ENCODE peak calls at places on chromosomes 2 and 18, in six cellular contexts. One of them, this sample, is unnamed.

GRCh38 chr2:121284424-121285076 is 452 bp downstream of the TFCP2L1 start:
- DNase-seq in IMR-90: no peak
- DNase-seq in HFF-Myc: no peak
- DNase-seq in OCI-LY7: no peak
- DNase-seq in tibial artery: no peak
- DNase-seq in ovary: no peak
- DNase-seq in this sample: no peak

GRCh38 chr18:51053822-51054221 is 23.8 kb downstream of the SMAD4 start:
- DNase-seq in ovary: no peak
- DNase-seq in tibial artery: no peak
- DNase-seq in IMR-90: no peak
- DNase-seq in HFF-Myc: no peak
- DNase-seq in OCI-LY7: no peak
- DNase-seq in this sample: no peak

GRCh38 chr2:154978710-154979109 is 280.2 kb downstream of the KCNJ3 start:
- DNase-seq in OCI-LY7: peak
- DNase-seq in tibial artery: no peak
- DNase-seq in HFF-Myc: no peak
- DNase-seq in IMR-90: no peak
- DNase-seq in ovary: no peak
- DNase-seq in this sample: no peak

GRCh38 chr2:208594642-208595385 is 188.2 kb downstream of the PTH2R start:
- DNase-seq in ovary: no peak
- DNase-seq in tibial artery: no peak
- DNase-seq in HFF-Myc: no peak
- DNase-seq in IMR-90: no peak
- DNase-seq in OCI-LY7: no peak
- DNase-seq in this sample: no peak

GRCh38 chr2:170525566-170525900 is 189.6 kb upstream of the SP5 start:
- DNase-seq in IMR-90: peak
- DNase-seq in OCI-LY7: no peak
- DNase-seq in HFF-Myc: peak
- DNase-seq in tibial artery: peak
- DNase-seq in ovary: peak
- DNase-seq in this sample: peak

GRCh38 chr2:12549641-12550040 is 167.1 kb upstream of the TRIB2 start:
- DNase-seq in HFF-Myc: no peak
- DNase-seq in ovary: no peak
- DNase-seq in tibial artery: no peak
- DNase-seq in IMR-90: peak
- DNase-seq in OCI-LY7: no peak
- DNase-seq in this sample: no peak

GRCh38 chr2:84912984-84913383 is 7.5 kb downstream of the TMSB10 start:
- DNase-seq in ovary: no peak
- DNase-seq in tibial artery: no peak
- DNase-seq in OCI-LY7: no peak
- DNase-seq in IMR-90: no peak
- DNase-seq in HFF-Myc: no peak
- DNase-seq in this sample: no peak

GRCh38 chr2:239612133-239612532 is 211.3 kb upstream of the HDAC4 start:
- DNase-seq in ovary: no peak
- DNase-seq in IMR-90: no peak
- DNase-seq in OCI-LY7: no peak
- DNase-seq in tibial artery: no peak
- DNase-seq in HFF-Myc: no peak
- DNase-seq in this sample: no peak

GRCh38 chr2:152587187-152587947 is 129.9 kb downstream of the PRPF40A start:
- DNase-seq in ovary: no peak
- DNase-seq in IMR-90: peak
- DNase-seq in tibial artery: no peak
- DNase-seq in HFF-Myc: no peak
- DNase-seq in OCI-LY7: no peak
- DNase-seq in this sample: no peak

GRCh38 chr2:171260471-171261424 is 100.1 kb upstream of the TLK1 start:
- DNase-seq in HFF-Myc: no peak
- DNase-seq in ovary: no peak
- DNase-seq in tibial artery: no peak
- DNase-seq in IMR-90: no peak
- DNase-seq in OCI-LY7: peak
- DNase-seq in this sample: no peak

GRCh38 chr2:219472629-219473187 is 26.0 kb upstream of the GMPPA start:
- DNase-seq in IMR-90: no peak
- DNase-seq in ovary: no peak
- DNase-seq in OCI-LY7: no peak
- DNase-seq in HFF-Myc: no peak
- DNase-seq in tibial artery: no peak
- DNase-seq in this sample: no peak

GRCh38 chr18:75277629-75277966 is 67.0 kb downstream of the TSHZ1 start:
- DNase-seq in HFF-Myc: no peak
- DNase-seq in tibial artery: no peak
- DNase-seq in OCI-LY7: no peak
- DNase-seq in ovary: no peak
- DNase-seq in IMR-90: no peak
- DNase-seq in this sample: no peak

GRCh38 chr18:32381761-32382160 is 88.9 kb downstream of the GAREM1 start:
- DNase-seq in ovary: no peak
- DNase-seq in HFF-Myc: no peak
- DNase-seq in IMR-90: no peak
- DNase-seq in OCI-LY7: no peak
- DNase-seq in tibial artery: no peak
- DNase-seq in this sample: no peak

GRCh38 chr2:145729993-145730770 is 1210.3 kb upstream of the ZEB2 start:
- DNase-seq in ovary: no peak
- DNase-seq in OCI-LY7: no peak
- DNase-seq in HFF-Myc: no peak
- DNase-seq in IMR-90: no peak
- DNase-seq in tibial artery: no peak
- DNase-seq in this sample: no peak

GRCh38 chr2:42786561-42787345 is 5.6 kb downstream of the HAAO start:
- DNase-seq in tibial artery: no peak
- DNase-seq in ovary: no peak
- DNase-seq in HFF-Myc: no peak
- DNase-seq in IMR-90: no peak
- DNase-seq in OCI-LY7: no peak
- DNase-seq in this sample: no peak

GRCh38 chr2:21812766-21813165 is 689.0 kb downstream of the TDRD15 start:
- DNase-seq in HFF-Myc: no peak
- DNase-seq in OCI-LY7: no peak
- DNase-seq in IMR-90: peak
- DNase-seq in ovary: no peak
- DNase-seq in tibial artery: no peak
- DNase-seq in this sample: no peak

GRCh38 chr18:26621161-26622026 is 73.0 kb upstream of the KCTD1 start:
- DNase-seq in tibial artery: peak
- DNase-seq in OCI-LY7: peak
- DNase-seq in ovary: no peak
- DNase-seq in HFF-Myc: no peak
- DNase-seq in IMR-90: no peak
- DNase-seq in this sample: no peak

GRCh38 chr2:30165617-30166016 is 18.8 kb downstream of the YPEL5 start:
- DNase-seq in ovary: no peak
- DNase-seq in IMR-90: no peak
- DNase-seq in OCI-LY7: no peak
- DNase-seq in HFF-Myc: no peak
- DNase-seq in tibial artery: no peak
- DNase-seq in this sample: no peak

GRCh38 chr2:65999103-65999502 is 435.8 kb upstream of the MEIS1 start:
- DNase-seq in tibial artery: no peak
- DNase-seq in ovary: no peak
- DNase-seq in OCI-LY7: no peak
- DNase-seq in IMR-90: no peak
- DNase-seq in HFF-Myc: no peak
- DNase-seq in this sample: no peak

GRCh38 chr2:32168513-32168912 is 2.8 kb downstream of the SLC30A6 start:
- DNase-seq in HFF-Myc: no peak
- DNase-seq in tibial artery: no peak
- DNase-seq in OCI-LY7: peak
- DNase-seq in IMR-90: no peak
- DNase-seq in ovary: no peak
- DNase-seq in this sample: no peak

GRCh38 chr2:158575051-158575635 is 118.4 kb downstream of the PKP4 start:
- DNase-seq in HFF-Myc: no peak
- DNase-seq in OCI-LY7: no peak
- DNase-seq in tibial artery: no peak
- DNase-seq in ovary: no peak
- DNase-seq in IMR-90: peak
- DNase-seq in this sample: no peak

GRCh38 chr2:73494031-73494430 is 108.4 kb downstream of the ALMS1 start:
- DNase-seq in IMR-90: peak
- DNase-seq in tibial artery: no peak
- DNase-seq in ovary: no peak
- DNase-seq in HFF-Myc: peak
- DNase-seq in OCI-LY7: no peak
- DNase-seq in this sample: no peak

GRCh38 chr2:118530976-118531375 is 316.5 kb downstream of the EN1 start:
- DNase-seq in ovary: no peak
- DNase-seq in HFF-Myc: peak
- DNase-seq in tibial artery: no peak
- DNase-seq in IMR-90: no peak
- DNase-seq in OCI-LY7: no peak
- DNase-seq in this sample: no peak

GRCh38 chr2:1022178-1022577 is 71.5 kb downstream of the SNTG2 start:
- DNase-seq in OCI-LY7: no peak
- DNase-seq in HFF-Myc: no peak
- DNase-seq in tibial artery: no peak
- DNase-seq in IMR-90: no peak
- DNase-seq in ovary: no peak
- DNase-seq in this sample: no peak

GRCh38 chr18:76445741-76446232 is 49.3 kb downstream of the ZNF516 start:
- DNase-seq in HFF-Myc: no peak
- DNase-seq in OCI-LY7: no peak
- DNase-seq in IMR-90: no peak
- DNase-seq in ovary: peak
- DNase-seq in tibial artery: no peak
- DNase-seq in this sample: no peak

GRCh38 chr2:123061534-123061933 is 963.6 kb upstream of the CNTNAP5 start:
- DNase-seq in OCI-LY7: no peak
- DNase-seq in tibial artery: no peak
- DNase-seq in HFF-Myc: no peak
- DNase-seq in IMR-90: no peak
- DNase-seq in ovary: no peak
- DNase-seq in this sample: no peak

GRCh38 chr2:23425338-23425871 is 40.4 kb downstream of the KLHL29 start:
- DNase-seq in IMR-90: no peak
- DNase-seq in OCI-LY7: no peak
- DNase-seq in ovary: no peak
- DNase-seq in HFF-Myc: no peak
- DNase-seq in tibial artery: no peak
- DNase-seq in this sample: no peak

GRCh38 chr2:240024766-240025165 is 376 bp downstream of the NDUFA10 start:
- DNase-seq in HFF-Myc: no peak
- DNase-seq in ovary: no peak
- DNase-seq in IMR-90: no peak
- DNase-seq in OCI-LY7: peak
- DNase-seq in tibial artery: no peak
- DNase-seq in this sample: no peak

GRCh38 chr2:207791579-207792243 is 22.0 kb upstream of the FZD5 start:
- DNase-seq in tibial artery: no peak
- DNase-seq in ovary: no peak
- DNase-seq in HFF-Myc: no peak
- DNase-seq in OCI-LY7: no peak
- DNase-seq in IMR-90: no peak
- DNase-seq in this sample: no peak

GRCh38 chr2:81097361-81097760 is 792.8 kb upstream of the LRRTM1 start:
- DNase-seq in ovary: no peak
- DNase-seq in IMR-90: no peak
- DNase-seq in OCI-LY7: no peak
- DNase-seq in HFF-Myc: no peak
- DNase-seq in tibial artery: no peak
- DNase-seq in this sample: no peak

DNA sequence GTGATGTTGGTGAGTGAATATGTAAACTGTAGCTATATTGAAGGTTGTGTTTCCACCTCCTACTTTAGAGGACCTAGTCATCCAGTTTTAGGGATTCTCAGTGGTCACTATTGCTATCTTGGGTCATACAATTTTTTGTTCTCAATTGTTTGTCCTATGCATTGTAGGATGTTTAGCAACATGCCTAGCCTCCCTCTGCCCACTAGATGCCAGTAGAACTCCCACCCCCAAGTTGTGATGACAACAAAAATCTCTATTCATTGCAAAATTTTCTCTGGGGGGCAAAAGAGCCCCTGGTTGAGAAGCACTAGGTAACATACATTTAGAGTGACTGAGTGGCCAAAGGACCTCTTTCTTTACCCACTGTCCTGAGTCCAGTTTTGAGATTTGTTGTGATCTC is 87.3 kb downstream of the LRRTM4 start:
- DNase-seq in ovary: no peak
- DNase-seq in IMR-90: no peak
- DNase-seq in tibial artery: no peak
- DNase-seq in OCI-LY7: no peak
- DNase-seq in HFF-Myc: no peak
- DNase-seq in this sample: no peak
- TF ChIP-seq CTCF in ovary: no peak
- TF ChIP-seq CTCF in IMR-90: no peak
- TF ChIP-seq CTCF in tibial artery: no peak
- TF ChIP-seq CTCF in OCI-LY7: peak
- TF ChIP-seq CTCF in HFF-Myc: no peak
- TF ChIP-seq CTCF in this sample: no peak

GRCh38 chr2:241219030-241219382 is 30.5 kb downstream of the ANO7 start:
- DNase-seq in HFF-Myc: no peak
- DNase-seq in ovary: no peak
- DNase-seq in tibial artery: no peak
- DNase-seq in OCI-LY7: no peak
- DNase-seq in IMR-90: no peak
- DNase-seq in this sample: no peak
- H3K4me3 ChIP-seq in HFF-Myc: peak
- H3K4me3 ChIP-seq in ovary: peak
- H3K4me3 ChIP-seq in tibial artery: peak
- H3K4me3 ChIP-seq in OCI-LY7: peak
- H3K4me3 ChIP-seq in IMR-90: peak
- H3K4me3 ChIP-seq in this sample: peak

DNA sequence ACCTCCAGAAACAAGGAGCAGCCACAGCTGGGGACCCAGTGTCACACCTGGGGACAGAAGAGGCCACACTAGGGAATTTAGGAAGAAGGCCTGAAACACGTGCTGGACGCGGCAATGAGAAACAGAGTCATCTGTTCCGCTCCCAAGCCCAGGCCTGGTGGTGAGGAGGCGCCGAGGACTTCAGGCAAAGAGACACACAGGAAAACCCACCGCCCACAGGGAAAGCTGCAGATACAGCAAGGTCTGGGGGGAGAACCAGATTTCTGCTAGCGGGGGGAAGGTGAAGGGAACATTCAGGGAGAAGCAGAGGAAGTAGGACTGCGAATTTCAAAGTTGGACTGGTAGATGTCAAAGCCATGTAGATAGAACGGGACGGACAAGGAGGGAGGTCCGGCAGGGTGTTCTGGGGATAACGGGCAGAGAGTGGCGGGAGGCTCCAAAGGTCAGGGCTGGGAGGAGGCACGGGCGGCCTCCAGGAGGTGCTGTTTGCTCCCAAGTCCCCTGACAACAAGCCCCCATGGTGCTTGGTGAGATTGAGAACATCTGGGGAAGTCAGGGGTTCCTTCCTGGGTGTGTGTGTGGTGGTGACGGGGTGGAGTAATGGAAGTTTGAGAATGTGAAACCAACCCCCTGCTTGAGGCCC is 351.7 kb upstream of the MYT1L start:
- DNase-seq in tibial artery: no peak
- DNase-seq in OCI-LY7: no peak
- DNase-seq in HFF-Myc: no peak
- DNase-seq in ovary: no peak
- DNase-seq in IMR-90: no peak
- DNase-seq in this sample: no peak
- TF ChIP-seq CTCF in tibial artery: no peak
- TF ChIP-seq CTCF in OCI-LY7: peak
- TF ChIP-seq CTCF in HFF-Myc: no peak
- TF ChIP-seq CTCF in ovary: no peak
- TF ChIP-seq CTCF in IMR-90: no peak
- TF ChIP-seq CTCF in this sample: no peak

GRCh38 chr2:112056626-112056987 is 1.5 kb downstream of the TMEM87B start:
- DNase-seq in tibial artery: no peak
- DNase-seq in IMR-90: no peak
- DNase-seq in OCI-LY7: no peak
- DNase-seq in ovary: no peak
- DNase-seq in HFF-Myc: no peak
- DNase-seq in this sample: no peak
- H3K4me3 ChIP-seq in tibial artery: peak
- H3K4me3 ChIP-seq in IMR-90: peak
- H3K4me3 ChIP-seq in OCI-LY7: peak
- H3K4me3 ChIP-seq in ovary: no peak
- H3K4me3 ChIP-seq in HFF-Myc: peak
- H3K4me3 ChIP-seq in this sample: peak